ENCODE peak calls at places on chromosomes 7 and 10, in seven cellular contexts. M, V, O, K, H, I and U are unnamed samples. For H3K4me1, the result is how much of the 10 kb centered on the place peaks cover.

GRCh38 chr10:17742918-17743317 is 9.1 kb upstream of the TMEM236 start:
- ATAC-seq in V (no peak), H (peak), K (peak), O (peak), I (peak), M (peak), U (no peak)

GRCh38 chr7:139271718-139272619 is 40.9 kb downstream of the UBN2 start:
- ATAC-seq in I (no peak), O (no peak), H (no peak), K (no peak), V (no peak), M (no peak), U (no peak)

GRCh38 chr10:118775478-118775877 is 20.7 kb upstream of the CACUL1 start:
- ATAC-seq in O (peak), K (no peak), H (no peak), V (no peak), M (no peak), I (no peak), U (no peak)

GRCh38 chr10:78427497-78428031 is 393.9 kb downstream of the RPS24 start:
- ATAC-seq in V (no peak), O (no peak), K (no peak), H (no peak), M (no peak), I (no peak), U (no peak)

GRCh38 chr7:98420966-98421612 is 20.2 kb upstream of the BAIAP2L1 start:
- ATAC-seq in K (peak), I (peak), M (peak), O (peak), V (peak), H (peak), U (no peak)

GRCh38 chr7:100192951-100193350 is 15.2 kb downstream of the STAG3 start:
- ATAC-seq in K (no peak), V (no peak), H (no peak), M (no peak), O (no peak), I (no peak), U (no peak)

GRCh38 chr7:1012392-1013095 is 29.6 kb downstream of the CYP2W1 start:
- ATAC-seq in O (no peak), H (no peak), V (no peak), K (peak), M (peak), I (no peak), U (no peak)

GRCh38 chr10:94206176-94206575 is 156.6 kb downstream of the NOC3L start:
- ATAC-seq in O (no peak), M (peak), H (no peak), K (no peak), V (no peak), I (peak), U (no peak)

GRCh38 chr10:89001024-89001423 is 10.4 kb downstream of the FAS start:
- ATAC-seq in K (no peak), O (no peak), V (no peak), I (peak), M (no peak), H (no peak), U (no peak)

GRCh38 chr7:158763454-158764033 is 58.9 kb upstream of the NCAPG2 start:
- ATAC-seq in O (no peak), V (no peak), I (no peak), M (no peak), K (no peak), H (no peak), U (no peak)

GRCh38 chr10:52212062-52212461 is 102.0 kb upstream of the DKK1 start:
- ATAC-seq in O (no peak), M (no peak), V (peak), H (no peak), K (peak), I (no peak), U (no peak)

GRCh38 chr7:95794917-95795515 is 22.7 kb downstream of the DYNC1I1 start:
- ATAC-seq in K (peak), O (peak), M (no peak), H (peak), I (peak), V (peak), U (no peak)

GRCh38 chr10:47299989-47300931 is at the start of gene GDF10:
- ATAC-seq in I (no peak), H (peak), V (peak), K (peak), M (peak), O (no peak), U (peak)

GRCh38 chr10:88045116-88045515 is 181.7 kb downstream of the PTEN start:
- ATAC-seq in I (no peak), V (no peak), K (no peak), O (no peak), H (no peak), M (no peak), U (no peak)

DNA sequence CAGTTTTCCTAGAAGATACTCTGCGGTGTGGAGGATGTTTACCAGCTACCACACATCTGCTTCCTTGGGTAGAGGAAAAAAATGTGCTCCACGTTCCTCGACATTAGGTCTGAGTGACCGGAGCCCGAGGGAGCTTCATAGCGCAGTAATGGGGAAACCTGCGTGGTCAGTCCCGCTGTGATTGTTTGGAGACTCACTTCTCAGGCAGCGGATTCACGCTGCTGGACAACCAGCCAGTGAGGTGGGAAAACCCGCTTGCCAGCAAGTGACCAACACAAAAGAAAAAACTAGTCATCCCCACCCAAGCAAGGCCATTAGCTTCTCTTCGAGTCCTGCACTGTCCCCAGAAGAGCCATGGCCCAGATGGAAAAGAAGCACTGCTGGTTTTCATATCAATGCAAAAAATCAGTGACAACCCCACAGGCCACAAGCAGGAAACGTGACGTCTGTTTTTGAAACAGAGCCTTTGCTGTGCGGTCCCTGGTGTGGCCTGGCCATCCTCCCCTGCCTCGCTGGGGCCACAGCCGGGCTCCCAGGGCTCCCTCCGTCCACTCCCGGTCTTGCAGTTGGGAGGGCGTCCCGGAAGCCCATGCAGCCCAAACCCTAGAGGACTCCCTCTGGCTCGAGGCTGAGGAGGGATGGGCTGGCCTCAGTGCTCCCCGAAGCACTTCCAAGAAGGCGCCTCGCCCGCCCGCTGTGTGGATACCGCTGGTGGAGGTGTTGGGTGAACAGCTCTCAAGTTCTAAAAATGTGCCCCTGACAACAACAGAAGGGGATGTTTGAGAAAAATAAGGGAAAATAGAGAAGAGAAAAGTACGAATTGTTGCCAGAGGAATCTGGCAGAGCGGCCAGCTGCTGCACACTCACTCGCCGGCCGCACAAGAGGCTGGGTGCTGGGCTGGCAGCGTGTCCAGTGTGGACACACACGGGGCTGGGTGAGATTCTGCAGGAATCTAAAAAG is 73.3 kb downstream of the ZRANB1 start:
- ATAC-seq in I (no peak), K (no peak), H (no peak), O (no peak), V (no peak), M (no peak), U (peak)
- H3K4me1 ChIP-seq in I (under half), K (under half), H (under half), O (under half), V (under half), M (under half), U (under half)

GRCh38 chr7:92246363-92247101 is 758 bp downstream of the ANKIB1 start:
- ATAC-seq in I (peak), O (peak), M (peak), H (peak), K (peak), V (peak), U (peak)

GRCh38 chr7:92244803-92245486 is 769 bp downstream of the KRIT1 start:
- ATAC-seq in V (peak), O (peak), I (peak), H (peak), M (peak), K (no peak), U (peak)

GRCh38 chr7:92250603-92251002 is 4.8 kb downstream of the ANKIB1 start:
- ATAC-seq in O (no peak), H (no peak), V (no peak), K (no peak), I (no peak), M (no peak), U (no peak)

GRCh38 chr7:92242972-92243371 is 2.7 kb downstream of the KRIT1 start:
- ATAC-seq in I (no peak), V (no peak), H (no peak), O (no peak), K (no peak), M (no peak), U (no peak)

DNA sequence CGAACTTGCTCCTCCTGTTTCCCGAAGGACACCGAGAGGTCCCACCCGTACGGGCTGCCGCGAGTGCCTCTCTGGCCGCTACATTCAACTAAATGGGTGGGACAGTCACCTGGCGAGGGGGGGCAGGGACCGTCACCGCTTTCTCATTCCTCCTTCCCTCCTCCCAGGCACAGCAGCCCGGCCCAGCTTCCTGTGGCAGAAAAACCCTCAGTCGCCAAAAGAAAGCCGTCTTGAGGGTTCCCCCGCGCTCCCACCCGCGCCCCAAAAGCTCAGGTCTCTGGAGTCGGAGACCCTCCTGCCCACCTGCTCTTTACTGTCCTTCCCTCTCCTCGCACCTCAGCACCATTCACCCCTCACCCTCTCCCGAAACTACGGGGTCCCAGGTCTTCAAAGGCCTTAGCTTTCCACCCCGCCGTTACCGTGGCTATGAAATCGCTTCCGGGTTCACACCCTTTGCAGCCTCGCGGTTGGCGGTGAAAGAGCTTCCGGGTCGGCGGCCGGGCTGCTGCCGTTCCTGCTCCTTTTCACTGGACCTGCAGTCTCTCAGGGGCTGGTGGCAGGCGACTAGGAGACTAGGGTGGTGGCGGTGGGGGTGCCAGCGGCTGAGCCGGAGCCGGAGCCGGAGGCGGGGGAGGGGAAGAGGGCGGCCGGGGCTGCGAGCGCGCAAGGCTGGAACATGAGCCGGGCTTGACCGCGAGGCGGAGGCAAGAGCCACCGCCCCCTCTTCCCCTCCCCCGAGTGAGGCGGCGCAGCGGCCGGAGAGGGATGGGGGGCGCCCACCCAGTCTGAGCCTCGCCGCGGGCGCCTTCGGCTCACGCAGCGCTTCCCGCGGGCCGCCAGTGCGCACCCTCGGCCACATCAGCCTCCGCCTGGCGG is at the start of the genes ANKIB1 and KRIT1:
- ATAC-seq in V (peak), H (peak), K (peak), O (peak), I (peak), M (peak), U (peak)
- TF ChIP-seq POLR2AphosphoS5 in V (peak), H (peak), K (peak), O (peak), I (peak), M (peak), U (peak)

DNA sequence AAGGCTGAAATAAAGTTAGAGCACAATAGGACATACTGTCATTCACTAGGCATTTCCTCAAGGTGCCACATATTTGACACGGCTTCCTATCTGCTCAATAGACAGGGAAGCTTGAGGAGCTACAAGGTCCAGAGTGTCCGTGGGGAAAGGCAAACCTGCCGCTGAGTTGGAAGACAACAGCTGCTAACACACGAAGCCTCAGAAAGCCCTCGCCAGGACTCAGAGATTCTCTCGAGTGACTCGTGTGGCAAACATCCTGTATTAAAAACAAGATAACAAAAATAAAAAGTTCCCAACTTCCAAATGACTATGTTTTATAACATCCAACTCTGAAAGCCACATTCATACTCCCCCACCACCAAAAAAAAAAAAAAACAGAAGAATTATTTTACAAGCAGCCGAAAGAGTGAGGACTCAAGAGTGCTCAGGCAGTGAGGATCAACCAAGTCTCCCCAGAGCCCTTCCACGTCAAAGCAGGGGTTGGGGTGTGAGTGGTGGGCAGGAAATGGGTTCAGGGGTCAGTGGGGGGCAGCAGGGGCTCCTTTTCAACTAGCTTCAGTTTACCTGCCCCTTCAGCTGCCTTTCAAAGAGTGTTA is 67.6 kb downstream of the STK17A start:
- ATAC-seq in O (no peak), I (peak), M (no peak), K (no peak), H (no peak), V (no peak), U (no peak)
- H3K4me1 ChIP-seq in O (half or more), I (half or more), M (half or more), K (half or more), H (under half), V (half or more), U (half or more)

DNA sequence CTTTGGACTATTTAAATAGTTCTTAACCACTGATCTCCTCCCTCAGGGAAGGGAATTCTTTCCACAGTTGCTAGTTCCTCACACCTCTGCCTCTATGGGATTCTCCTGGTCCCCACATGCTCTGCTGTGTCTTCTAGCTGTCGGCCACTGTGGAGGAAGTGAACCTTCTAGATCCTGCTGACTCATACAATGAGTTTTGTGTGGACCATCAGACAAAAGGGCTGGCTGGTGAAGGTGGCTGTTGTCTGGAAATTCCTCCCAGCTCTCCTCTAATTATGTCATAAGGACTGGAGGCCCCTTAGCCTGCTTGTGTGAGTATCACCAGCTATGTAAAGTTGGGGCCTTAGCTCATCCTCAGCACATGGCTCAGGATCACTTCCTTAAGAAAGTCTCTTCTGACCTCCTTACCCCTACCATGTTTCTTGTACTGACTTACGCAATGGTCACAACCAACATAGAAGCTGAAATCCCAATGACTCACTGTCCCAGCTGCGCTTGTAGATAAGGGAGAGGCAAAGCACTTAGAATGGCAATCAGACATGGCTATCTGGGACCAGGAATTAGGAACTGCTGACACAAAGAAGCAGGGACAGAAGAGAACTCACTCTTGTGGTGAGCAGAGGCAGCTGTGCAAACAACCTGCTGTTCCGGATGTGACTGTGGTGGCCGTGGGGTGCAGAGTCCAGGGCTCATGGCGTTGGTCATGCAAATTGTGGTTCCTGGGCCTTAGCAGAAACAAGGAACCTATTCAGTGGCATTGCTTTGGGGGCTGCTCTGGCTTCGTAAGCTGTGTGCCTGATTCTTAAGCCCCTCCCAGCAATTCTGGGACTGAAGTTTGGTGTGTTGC is 2.5 kb upstream of the MACC1 start:
- ATAC-seq in V (peak), I (peak), K (peak), M (no peak), H (peak), O (no peak), U (peak)
- TF ChIP-seq POLR2AphosphoS5 in V (no peak), I (peak), K (no peak), M (no peak), H (peak), O (no peak), U (peak)

GRCh38 chr7:157014635-157015555 is 4.4 kb upstream of the MNX1 start:
- ATAC-seq in K (peak), I (no peak), H (no peak), M (no peak), V (no peak), O (no peak), U (no peak)

GRCh38 chr7:157017149-157017548 is 6.7 kb upstream of the MNX1 start:
- ATAC-seq in M (no peak), H (no peak), K (peak), V (peak), I (peak), O (no peak), U (no peak)

GRCh38 chr7:157017639-157018327 is 7.3 kb upstream of the MNX1 start:
- ATAC-seq in I (no peak), V (no peak), H (no peak), O (no peak), M (no peak), K (peak), U (no peak)

GRCh38 chr7:157016352-157017041 is 6.0 kb upstream of the MNX1 start:
- ATAC-seq in O (no peak), K (peak), M (no peak), V (no peak), H (no peak), I (peak), U (no peak)

GRCh38 chr7:157016024-157016351 is 5.5 kb upstream of the MNX1 start:
- ATAC-seq in V (no peak), I (peak), K (no peak), M (no peak), H (peak), O (no peak), U (no peak)
- H3K4me1 ChIP-seq in V (half or more), I (under half), K (half or more), M (under half), H (under half), O (under half), U (under half)

DNA sequence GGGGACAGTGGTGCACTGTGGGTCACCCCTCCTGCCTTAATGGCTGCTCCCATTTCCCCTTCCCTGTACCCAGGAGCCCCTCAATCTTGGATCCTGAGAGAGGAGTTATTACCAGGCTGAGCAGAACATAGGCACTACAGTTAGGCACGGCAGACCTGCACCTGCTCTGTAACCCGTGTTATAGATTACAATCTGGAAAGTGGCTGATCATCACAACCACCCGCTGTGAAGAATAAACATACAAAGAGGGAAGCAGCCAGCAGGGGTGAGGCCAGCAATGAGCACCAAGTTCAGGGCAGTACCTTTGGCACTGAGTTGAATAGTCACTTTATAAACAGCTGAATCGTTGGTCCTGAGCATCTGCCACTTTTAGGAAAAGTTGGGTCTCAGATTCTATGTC is 1.7 kb downstream of the CDHR1 start:
- ATAC-seq in H (no peak), O (peak), V (no peak), K (no peak), I (peak), M (peak), U (no peak)
- TF ChIP-seq POLR2AphosphoS5 in H (no peak), O (no peak), V (no peak), K (no peak), I (no peak), M (no peak), U (no peak)

GRCh38 chr10:84176351-84176750 is 2.8 kb downstream of the GPR15LG start:
- ATAC-seq in V (no peak), I (no peak), M (no peak), H (no peak), K (no peak), O (no peak), U (no peak)

GRCh38 chr10:84178387-84178697 is 4.7 kb downstream of the GPR15LG start:
- ATAC-seq in M (no peak), H (no peak), O (no peak), K (no peak), I (no peak), V (no peak), U (no peak)

GRCh38 chr10:84177541-84178386 is 4.2 kb downstream of the GPR15LG start:
- ATAC-seq in H (peak), K (peak), V (no peak), O (no peak), M (peak), I (peak), U (no peak)

GRCh38 chr10:84175436-84175835 is 1.8 kb downstream of the GPR15LG start:
- ATAC-seq in H (no peak), O (no peak), K (no peak), M (no peak), I (no peak), V (no peak), U (no peak)

DNA sequence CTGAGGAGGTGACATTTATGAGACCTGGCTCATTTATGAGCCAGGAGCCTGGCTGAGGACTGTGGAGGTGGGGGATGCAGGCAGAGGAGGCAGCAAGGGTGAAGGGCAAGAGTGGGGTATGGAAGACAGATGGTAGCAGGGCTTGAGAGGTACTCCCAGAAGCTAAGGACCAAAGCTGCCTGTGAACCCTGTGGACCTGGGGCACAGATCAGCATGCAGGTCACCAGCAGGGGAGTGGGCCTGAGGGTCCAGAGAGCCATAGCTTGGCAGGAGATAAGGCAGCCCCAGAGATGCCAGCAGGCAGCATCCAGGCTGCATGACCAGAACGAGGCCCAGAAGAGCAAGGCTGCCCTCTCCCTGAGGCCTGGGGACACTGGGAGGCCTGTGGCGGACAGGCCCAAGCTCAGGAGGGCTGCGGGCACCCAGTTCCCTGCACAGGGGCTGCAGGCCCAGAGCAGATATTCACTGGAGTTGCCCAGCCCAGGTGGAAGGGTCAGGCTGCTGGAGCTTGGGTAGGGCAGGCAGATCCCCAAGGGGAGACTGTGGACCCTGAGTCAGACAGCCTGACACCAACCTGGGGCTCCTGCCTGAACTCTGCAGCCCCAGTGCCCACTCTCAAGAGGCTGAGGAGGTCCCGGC is 3.4 kb downstream of the GPR15LG start:
- ATAC-seq in V (peak), I (no peak), O (no peak), H (peak), M (peak), K (no peak), U (peak)
- H3K4me1 ChIP-seq in V (under half), I (under half), O (under half), H (under half), M (under half), K (under half), U (under half)